ENCODE peak calls at places on chromosomes 12 and 14, in six cellular contexts. O is neuronal stem cell, S is trophoblast cell, W is mesenchymal stem cell, X is H9, C is IMR-90. F is an unnamed sample.
A peak's percentile ranks its signal among the peaks of the same experiment; 100 is the strongest.

GRCh38 chr12:120061815-120062214 is 54.7 kb downstream of the RAB35 start:
- DNase-seq in W (no peak), O (no peak), C (no peak), X (no peak), S (no peak), F (no peak)

GRCh38 chr12:89861086-89861485 is 152.4 kb upstream of the ATP2B1 start:
- DNase-seq in W (peak; percentile 20), O (no peak), X (no peak), S (no peak), C (peak; percentile 26), F (no peak)

GRCh38 chr12:74890237-74890599 is 319.4 kb downstream of the KCNC2 start:
- DNase-seq in C (peak; percentile 92), O (no peak), W (peak; percentile 78), S (peak; percentile 36), X (no peak), F (peak; percentile 72)

GRCh38 chr14:22882529-22883190 is 362 bp upstream of the REM2 start:
- DNase-seq in C (peak; percentile 46), S (peak; percentile 49), X (peak; percentile 69), W (peak; percentile 66), O (no peak), F (peak; percentile 92)

GRCh38 chr12:30450872-30451271 is 244.8 kb downstream of the IPO8 start:
- DNase-seq in C (no peak), X (no peak), O (no peak), S (no peak), W (peak; percentile 55), F (peak; percentile 14)

GRCh38 chr12:107328442-107329133 is 235.2 kb upstream of the CRY1 start:
- DNase-seq in S (no peak), W (peak; percentile 45), O (no peak), C (peak; percentile 48), X (no peak), F (peak; percentile 23)

GRCh38 chr12:120797677-120798642 is 72.3 kb downstream of the ACADS start:
- DNase-seq in W (no peak), C (no peak), S (no peak), X (no peak), O (no peak), F (peak; percentile 26)

GRCh38 chr12:101969-102878 is 35.7 kb downstream of the IQSEC3 start:
- DNase-seq in W (no peak), S (no peak), X (peak; percentile 54), O (peak; percentile 54), C (no peak), F (peak; percentile 37)

GRCh38 chr12:31000751-31001150 is 72.9 kb upstream of the DDX11 start:
- DNase-seq in X (no peak), S (no peak), O (no peak), C (peak; percentile 34), W (peak; percentile 43), F (no peak)

GRCh38 chr12:108852674-108853073 is 4.7 kb downstream of the SSH1 start:
- DNase-seq in O (no peak), X (no peak), S (no peak), W (peak; percentile 79), C (peak; percentile 51), F (no peak)

GRCh38 chr12:26870491-26871419 is 37.8 kb upstream of the ITPR2 start:
- DNase-seq in X (no peak), S (peak; percentile 56), W (peak; percentile 29), O (no peak), C (peak; percentile 57), F (no peak)

GRCh38 chr14:74892745-74893144 is 11.0 kb downstream of the DLST start:
- DNase-seq in X (no peak), C (no peak), O (no peak), S (no peak), W (no peak), F (no peak)

GRCh38 chr14:91300283-91300841 is 55.9 kb upstream of the GPR68 start:
- DNase-seq in W (peak; percentile 10), C (peak; percentile 1), O (no peak), X (no peak), S (no peak), F (no peak)

DNA sequence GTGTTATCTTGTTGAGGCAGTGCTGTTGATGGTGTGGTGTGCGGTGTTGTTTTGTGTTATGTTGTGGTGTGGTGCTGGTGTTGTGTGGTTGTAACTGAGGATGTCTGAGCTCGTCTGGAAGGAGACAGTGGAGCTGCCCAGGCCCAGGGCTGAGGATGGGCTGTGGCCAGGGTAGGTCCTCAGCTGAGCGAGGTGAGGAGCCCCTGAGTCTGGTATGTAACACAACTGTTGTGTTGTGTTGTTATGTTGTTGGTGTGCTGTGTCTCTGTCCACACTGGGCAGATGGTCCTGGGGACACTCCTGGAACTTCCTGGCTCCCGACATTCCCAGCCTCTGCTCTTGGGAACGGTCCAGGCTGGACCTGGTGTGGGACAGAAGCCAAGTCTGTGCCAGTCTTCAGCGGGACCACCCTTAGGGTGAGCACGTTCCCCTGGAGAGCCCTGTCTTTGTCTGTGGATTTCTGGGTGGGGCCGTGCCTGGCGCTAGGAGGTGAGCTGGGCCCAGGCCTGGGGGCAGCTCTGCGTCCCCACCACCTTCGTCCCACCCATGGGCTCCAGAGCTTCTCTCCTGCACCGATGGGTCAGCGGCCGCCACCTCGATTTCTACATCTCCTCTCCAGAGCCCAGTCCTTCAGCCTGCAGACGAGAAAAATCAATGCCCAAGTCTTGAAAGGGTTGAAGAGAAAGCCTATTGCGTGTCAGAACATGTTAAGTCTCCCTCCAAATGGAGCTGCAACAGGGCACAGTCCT is 27.4 kb upstream of the SFSWAP start:
- DNase-seq in X (peak; percentile 33), W (no peak), C (no peak), S (no peak), O (no peak), F (no peak)
- H3K4ac ChIP-seq in X (no peak overlapping the region), W (no peak overlapping the region), C (no peak overlapping the region), S (no peak overlapping the region), O (no peak overlapping the region), F (no peak overlapping the region)

GRCh38 chr12:124972211-124972610 is 16.7 kb downstream of the DHX37 start:
- DNase-seq in W (no peak), O (no peak), X (no peak), S (no peak), C (no peak), F (no peak)

GRCh38 chr12:124971603-124972002 is 17.3 kb downstream of the DHX37 start:
- DNase-seq in C (no peak), S (no peak), X (no peak), W (no peak), O (no peak), F (no peak)

GRCh38 chr12:124967016-124967739 is 21.8 kb downstream of the DHX37 start:
- DNase-seq in O (no peak), W (no peak), X (no peak), C (no peak), S (no peak), F (no peak)

GRCh38 chr12:124970647-124971402 is 18.1 kb downstream of the DHX37 start:
- DNase-seq in O (no peak), C (no peak), W (no peak), S (no peak), X (no peak), F (no peak)

GRCh38 chr12:124968656-124969055 is 20.3 kb downstream of the DHX37 start:
- DNase-seq in X (no peak), C (no peak), O (no peak), W (no peak), S (no peak), F (no peak)
- H3K4ac ChIP-seq in X (no peak overlapping the region), C (no peak overlapping the region), O (no peak overlapping the region), W (no peak overlapping the region), S (no peak overlapping the region), F (no peak overlapping the region)

GRCh38 chr12:41286426-41286825 is 98.3 kb downstream of the PDZRN4 start:
- DNase-seq in S (no peak), O (no peak), W (peak; percentile 34), C (no peak), X (no peak), F (no peak)

GRCh38 chr12:41293011-41293410 is 104.9 kb downstream of the PDZRN4 start:
- DNase-seq in X (no peak), S (peak; percentile 16), C (no peak), W (no peak), O (no peak), F (no peak)

GRCh38 chr12:41289461-41289860 is 101.3 kb downstream of the PDZRN4 start:
- DNase-seq in O (no peak), X (no peak), C (no peak), W (no peak), S (no peak), F (no peak)

GRCh38 chr12:41287500-41287899 is 99.4 kb downstream of the PDZRN4 start:
- DNase-seq in W (no peak), S (no peak), O (no peak), C (no peak), X (no peak), F (no peak)

GRCh38 chr12:41288188-41288811 is 100.2 kb downstream of the PDZRN4 start:
- DNase-seq in W (no peak), O (no peak), X (no peak), C (no peak), S (no peak), F (no peak)
- H3K4ac ChIP-seq in W (no peak overlapping the region), O (no peak overlapping the region), X (no peak overlapping the region), C (no peak overlapping the region), S (no peak overlapping the region), F (no peak overlapping the region)

DNA sequence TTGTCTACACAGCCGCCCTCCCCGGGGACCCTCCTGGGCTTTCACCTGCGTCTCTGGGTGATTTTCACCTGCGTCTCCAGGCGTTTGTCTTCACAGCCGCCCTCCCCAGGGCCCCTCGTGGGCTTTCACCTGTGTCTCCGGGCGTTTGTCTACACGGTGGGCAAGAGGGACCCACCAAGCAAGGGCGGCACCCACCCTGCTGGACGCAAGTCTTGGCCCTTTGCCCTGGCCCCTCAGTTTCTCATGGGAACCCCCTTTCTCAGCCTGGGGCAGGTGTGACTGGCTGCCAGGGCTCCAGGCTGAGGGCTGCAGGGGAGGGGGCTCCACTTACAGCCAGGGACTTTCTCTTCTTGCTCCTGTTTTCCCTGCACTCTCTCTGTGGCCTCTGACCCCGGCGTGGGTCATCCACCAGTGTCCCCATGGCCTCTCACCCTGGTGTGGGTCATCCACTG is 68.6 kb upstream of the GALNT9 start:
- DNase-seq in C (no peak), W (no peak), X (no peak), S (no peak), O (no peak), F (no peak)
- H3K4ac ChIP-seq in C (no peak overlapping the region), W (no peak overlapping the region), X (no peak overlapping the region), S (no peak overlapping the region), O (no peak overlapping the region), F (no peak overlapping the region)

GRCh38 chr12:105100207-105100985 is 7.1 kb upstream of the WASHC4 start:
- DNase-seq in W (peak; percentile 80), O (no peak), X (no peak), C (peak; percentile 76), S (no peak), F (peak; percentile 42)
- H3K4ac ChIP-seq in W (no peak overlapping the region), O (no peak overlapping the region), X (no peak overlapping the region), C (no peak overlapping the region), S (no peak overlapping the region), F (no peak overlapping the region)

F was measured in mesendoderm.